ENCODE peak calls at places on chromosome 15, in six cellular contexts. One of them, this sample, is unnamed.

GRCh38 chr15:70020229-70020628 is 77.5 kb downstream of the TLE3 start:
- DNase-seq in A172: no peak
- DNase-seq in aorta: no peak
- DNase-seq in ureter: no peak
- DNase-seq in head of caudate nucleus: no peak
- DNase-seq in activated CD8-positive, alpha-beta memory T cell treated with anti-CD3 and anti-CD28 coated beads for 24 hours: no peak
- DNase-seq in this sample: no peak

GRCh38 chr15:65530318-65531111 is at the start of gene HACD3:
- DNase-seq in aorta: peak
- DNase-seq in head of caudate nucleus: peak
- DNase-seq in ureter: peak
- DNase-seq in A172: peak
- DNase-seq in activated CD8-positive, alpha-beta memory T cell treated with anti-CD3 and anti-CD28 coated beads for 24 hours: peak
- DNase-seq in this sample: peak

GRCh38 chr15:92393287-92393993 is at the start of gene ST8SIA2:
- DNase-seq in ureter: no peak
- DNase-seq in aorta: no peak
- DNase-seq in A172: no peak
- DNase-seq in activated CD8-positive, alpha-beta memory T cell treated with anti-CD3 and anti-CD28 coated beads for 24 hours: no peak
- DNase-seq in head of caudate nucleus: no peak
- DNase-seq in this sample: peak

GRCh38 chr15:35738370-35738769 is 192.4 kb upstream of the DPH6 start:
- DNase-seq in A172: peak
- DNase-seq in activated CD8-positive, alpha-beta memory T cell treated with anti-CD3 and anti-CD28 coated beads for 24 hours: no peak
- DNase-seq in ureter: no peak
- DNase-seq in aorta: no peak
- DNase-seq in head of caudate nucleus: no peak
- DNase-seq in this sample: peak

GRCh38 chr15:100703032-100703578 is 100.7 kb downstream of the ASB7 start:
- DNase-seq in aorta: no peak
- DNase-seq in head of caudate nucleus: no peak
- DNase-seq in A172: no peak
- DNase-seq in activated CD8-positive, alpha-beta memory T cell treated with anti-CD3 and anti-CD28 coated beads for 24 hours: peak
- DNase-seq in ureter: peak
- DNase-seq in this sample: peak

GRCh38 chr15:89836255-89837133 is 21.8 kb upstream of the ANPEP start:
- DNase-seq in A172: peak
- DNase-seq in activated CD8-positive, alpha-beta memory T cell treated with anti-CD3 and anti-CD28 coated beads for 24 hours: no peak
- DNase-seq in head of caudate nucleus: no peak
- DNase-seq in aorta: no peak
- DNase-seq in ureter: no peak
- DNase-seq in this sample: peak

GRCh38 chr15:78507831-78508160 is 419 bp downstream of the HYKK start:
- DNase-seq in aorta: no peak
- DNase-seq in A172: peak
- DNase-seq in ureter: no peak
- DNase-seq in head of caudate nucleus: no peak
- DNase-seq in activated CD8-positive, alpha-beta memory T cell treated with anti-CD3 and anti-CD28 coated beads for 24 hours: no peak
- DNase-seq in this sample: no peak

GRCh38 chr15:67771201-67771600 is 54.1 kb upstream of the SKOR1 start:
- DNase-seq in A172: no peak
- DNase-seq in activated CD8-positive, alpha-beta memory T cell treated with anti-CD3 and anti-CD28 coated beads for 24 hours: no peak
- DNase-seq in aorta: no peak
- DNase-seq in head of caudate nucleus: no peak
- DNase-seq in ureter: no peak
- DNase-seq in this sample: no peak

GRCh38 chr15:77026501-77027110 is 31.7 kb downstream of the PSTPIP1 start:
- DNase-seq in ureter: peak
- DNase-seq in activated CD8-positive, alpha-beta memory T cell treated with anti-CD3 and anti-CD28 coated beads for 24 hours: peak
- DNase-seq in aorta: peak
- DNase-seq in head of caudate nucleus: peak
- DNase-seq in A172: no peak
- DNase-seq in this sample: no peak

GRCh38 chr15:84855032-84855645 is 29.3 kb upstream of the SLC28A1 start:
- DNase-seq in A172: no peak
- DNase-seq in aorta: no peak
- DNase-seq in head of caudate nucleus: no peak
- DNase-seq in activated CD8-positive, alpha-beta memory T cell treated with anti-CD3 and anti-CD28 coated beads for 24 hours: no peak
- DNase-seq in ureter: no peak
- DNase-seq in this sample: no peak

GRCh38 chr15:70566047-70566835 is 197.1 kb downstream of the UACA start:
- DNase-seq in head of caudate nucleus: no peak
- DNase-seq in aorta: no peak
- DNase-seq in ureter: peak
- DNase-seq in activated CD8-positive, alpha-beta memory T cell treated with anti-CD3 and anti-CD28 coated beads for 24 hours: peak
- DNase-seq in A172: no peak
- DNase-seq in this sample: no peak

GRCh38 chr15:94840794-94841587 is 609.6 kb downstream of the MCTP2 start:
- DNase-seq in aorta: peak
- DNase-seq in ureter: no peak
- DNase-seq in head of caudate nucleus: no peak
- DNase-seq in A172: peak
- DNase-seq in activated CD8-positive, alpha-beta memory T cell treated with anti-CD3 and anti-CD28 coated beads for 24 hours: no peak
- DNase-seq in this sample: no peak

GRCh38 chr15:97012986-97013385 is 682.5 kb downstream of the NR2F2 start:
- DNase-seq in aorta: no peak
- DNase-seq in head of caudate nucleus: no peak
- DNase-seq in activated CD8-positive, alpha-beta memory T cell treated with anti-CD3 and anti-CD28 coated beads for 24 hours: no peak
- DNase-seq in ureter: no peak
- DNase-seq in A172: no peak
- DNase-seq in this sample: no peak